ENCODE peak calls at places on chromosome 1, in five cellular contexts. W is DMS153; Q is stimulated activated CD4-positive, alpha-beta T cell treated with anti-CD3 and anti-CD28 coated beads, TNF-alpha, amount 100 ng/mL, for 1 hour; Y is pancreas; S is stromal cell of bone marrow. P is an unnamed sample.

GRCh38 chr1:204503122-204503912 is 8.7 kb upstream of the PIK3C2B start:
- DNase-seq in W (peak), Q (no peak), Y (no peak), S (no peak), P (no peak)

GRCh38 chr1:203059485-203059884 is 26.3 kb downstream of the MYOG start:
- DNase-seq in W (no peak), Q (no peak), Y (no peak), S (no peak), P (no peak)

GRCh38 chr1:10196991-10197390 is 13.4 kb upstream of the KIF1B start:
- DNase-seq in W (no peak), Q (no peak), Y (no peak), S (no peak), P (no peak)

GRCh38 chr1:84887261-84887934 is 5.6 kb downstream of the LPAR3 start:
- DNase-seq in W (no peak), Q (no peak), Y (peak), S (peak), P (no peak)

GRCh38 chr1:240337795-240338194 is 246.1 kb downstream of the FMN2 start:
- DNase-seq in W (no peak), Q (no peak), Y (no peak), S (peak), P (no peak)

GRCh38 chr1:47630346-47630745 is 192.5 kb downstream of the FOXD2 start:
- DNase-seq in W (no peak), Q (no peak), Y (no peak), S (no peak), P (no peak)

GRCh38 chr1:175191654-175192053 is 922 bp downstream of the KIAA0040 start:
- DNase-seq in W (peak), Q (no peak), Y (peak), S (no peak), P (no peak)

GRCh38 chr1:240508950-240509349 is 103.0 kb downstream of the GREM2 start:
- DNase-seq in W (no peak), Q (no peak), Y (no peak), S (no peak), P (no peak)

GRCh38 chr1:232725303-232726047 is 79.7 kb upstream of the MAP10 start:
- DNase-seq in W (no peak), Q (no peak), Y (no peak), S (no peak), P (no peak)

GRCh38 chr1:213249395-213249794 is 198.4 kb downstream of the RPS6KC1 start:
- DNase-seq in W (no peak), Q (no peak), Y (no peak), S (no peak), P (no peak)

GRCh38 chr1:82225407-82226197 is 424.9 kb downstream of the ADGRL2 start:
- DNase-seq in W (peak), Q (no peak), Y (no peak), S (peak), P (no peak)

GRCh38 chr1:170660281-170660713 is 3.6 kb upstream of the PRRX1 start:
- DNase-seq in W (no peak), Q (no peak), Y (no peak), S (no peak), P (no peak)

GRCh38 chr1:213369465-213369864 is 318.4 kb downstream of the RPS6KC1 start:
- DNase-seq in W (no peak), Q (no peak), Y (no peak), S (no peak), P (no peak)

GRCh38 chr1:230976360-230976759 is 2.3 kb downstream of the TTC13 start:
- DNase-seq in W (no peak), Q (no peak), Y (no peak), S (no peak), P (no peak)

GRCh38 chr1:46183119-46183842 is 7.0 kb upstream of the P3R3URF start:
- DNase-seq in W (peak), Q (no peak), Y (peak), S (peak), P (peak)